ENCODE peak calls at places on chromosomes 7 and 10, in eight cellular contexts. H, J, A, N, S, Q, R and E are unnamed samples.

GRCh38 chr7:20030915-20031362 is 186.2 kb downstream of the MACC1 start:
- DNase-seq in H (no peak), J (no peak), A (no peak), N (no peak), S (peak), Q (no peak), R (no peak), E (no peak)

GRCh38 chr10:98196985-98197384 is 62.5 kb downstream of the R3HCC1L start:
- DNase-seq in H (no peak), J (no peak), A (no peak), N (no peak), S (no peak), Q (no peak), R (no peak), E (no peak)

GRCh38 chr7:84675633-84676034 is 481.0 kb upstream of the SEMA3A start:
- DNase-seq in H (no peak), J (no peak), A (no peak), N (peak), S (no peak), Q (no peak), R (no peak), E (no peak)

GRCh38 chr10:62093863-62094291 is 174.8 kb downstream of the RTKN2 start:
- DNase-seq in H (no peak), J (no peak), A (no peak), N (peak), S (peak), Q (no peak), R (no peak), E (no peak)

GRCh38 chr10:51993475-51993874 is 294.1 kb upstream of the CSTF2T start:
- DNase-seq in H (no peak), J (no peak), A (no peak), N (no peak), S (no peak), Q (no peak), R (no peak), E (no peak)

GRCh38 chr7:33716581-33717477 is 188.5 kb upstream of the BMPER start:
- DNase-seq in H (peak), J (no peak), A (peak), N (peak), S (peak), Q (no peak), R (no peak), E (no peak)

GRCh38 chr10:132406750-132407149 is 9.8 kb downstream of the PWWP2B start:
- DNase-seq in H (no peak), J (no peak), A (no peak), N (no peak), S (no peak), Q (no peak), R (no peak), E (no peak)

GRCh38 chr7:55092186-55092976 is 73.6 kb downstream of the EGFR start:
- DNase-seq in H (no peak), J (no peak), A (no peak), N (no peak), S (peak), Q (no peak), R (no peak), E (no peak)

GRCh38 chr7:91264083-91264923 is at the start of gene FZD1:
- DNase-seq in H (peak), J (peak), A (peak), N (peak), S (peak), Q (no peak), R (peak), E (peak)

GRCh38 chr10:127408733-127409132 is 140.4 kb upstream of the NPS start:
- DNase-seq in H (no peak), J (no peak), A (no peak), N (no peak), S (no peak), Q (no peak), R (no peak), E (no peak)

GRCh38 chr10:26413375-26413774 is 24.8 kb upstream of the APBB1IP start:
- DNase-seq in H (no peak), J (no peak), A (no peak), N (no peak), S (no peak), Q (no peak), R (no peak), E (no peak)

GRCh38 chr10:44278669-44279337 is 106.1 kb downstream of the CXCL12 start:
- DNase-seq in H (no peak), J (no peak), A (no peak), N (no peak), S (peak), Q (no peak), R (no peak), E (no peak)

GRCh38 chr7:2567663-2568238 is 9.0 kb downstream of the IQCE start:
- DNase-seq in H (peak), J (no peak), A (no peak), N (no peak), S (peak), Q (no peak), R (no peak), E (no peak)

GRCh38 chr7:77537595-77538185 is 595 bp downstream of the PTPN12 start:
- DNase-seq in H (peak), J (peak), A (peak), N (peak), S (no peak), Q (peak), R (peak), E (peak)

GRCh38 chr7:94874036-94874745 is 33.2 kb upstream of the PPP1R9A start:
- DNase-seq in H (no peak), J (no peak), A (no peak), N (no peak), S (no peak), Q (no peak), R (no peak), E (no peak)

DNA sequence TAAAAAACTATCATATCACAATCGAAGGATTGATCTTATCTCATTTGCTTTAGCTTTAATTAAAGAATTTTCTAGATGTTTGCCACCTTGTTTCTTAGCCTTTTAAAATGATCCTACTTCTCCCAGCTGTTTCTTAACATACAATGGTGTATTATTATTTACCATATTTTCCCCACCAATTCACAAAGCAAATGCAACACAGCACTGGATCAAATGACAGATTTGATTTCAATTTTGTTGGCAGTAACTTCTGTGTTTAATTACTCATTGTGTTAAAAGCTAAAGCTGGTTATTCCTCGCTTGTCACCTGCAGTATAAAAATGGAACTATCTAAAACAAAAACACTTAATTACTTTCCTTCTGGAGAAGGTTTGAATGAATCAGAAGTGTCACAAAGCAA is 19.6 kb downstream of the SVIL start:
- DNase-seq in H (no peak), J (no peak), A (no peak), N (no peak), S (no peak), Q (no peak), R (no peak), E (no peak)
- TF ChIP-seq CTCF in H (no peak), J (no peak), A (no peak), N (no peak), S (no peak), Q (no peak), R (no peak), E (no peak)

GRCh38 chr7:30166841-30167235 is 32.1 kb downstream of the MTURN start:
- DNase-seq in H (no peak), J (no peak), A (no peak), N (no peak), S (no peak), Q (no peak), R (no peak), E (no peak)

GRCh38 chr7:30166155-30166840 is 31.5 kb downstream of the MTURN start:
- DNase-seq in H (peak), J (no peak), A (no peak), N (peak), S (no peak), Q (no peak), R (no peak), E (no peak)

GRCh38 chr7:30163231-30163894 is 28.6 kb downstream of the MTURN start:
- DNase-seq in H (peak), J (no peak), A (no peak), N (peak), S (no peak), Q (no peak), R (no peak), E (no peak)

GRCh38 chr7:30164567-30164966 is 29.8 kb downstream of the MTURN start:
- DNase-seq in H (peak), J (no peak), A (no peak), N (peak), S (peak), Q (no peak), R (no peak), E (no peak)

GRCh38 chr7:30165590-30165989 is 30.8 kb downstream of the MTURN start:
- DNase-seq in H (no peak), J (no peak), A (no peak), N (no peak), S (no peak), Q (no peak), R (no peak), E (no peak)
- TF ChIP-seq CTCF in H (no peak), J (no peak), A (no peak), N (no peak), S (no peak), Q (no peak), R (no peak), E (no peak)

DNA sequence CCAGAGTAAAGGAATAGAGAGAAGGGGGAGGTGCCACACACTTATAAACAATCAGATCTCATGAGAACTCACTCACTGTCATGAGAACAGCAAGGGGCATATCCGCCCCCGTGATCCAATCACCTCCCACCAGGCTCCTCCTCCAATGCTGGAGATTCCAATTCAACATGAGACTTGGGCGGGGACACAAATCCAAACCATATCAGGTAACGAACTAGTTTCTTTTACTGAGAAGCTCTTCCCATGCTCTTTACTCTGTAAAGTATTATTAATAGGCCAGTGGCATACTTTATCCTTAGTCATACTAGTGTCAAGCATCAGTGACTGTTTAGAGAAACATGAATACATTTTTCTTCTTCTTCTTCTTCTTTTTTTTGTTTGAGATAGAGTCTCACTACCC is 39.4 kb upstream of the ZNF488 start:
- DNase-seq in H (no peak), J (no peak), A (no peak), N (no peak), S (no peak), Q (no peak), R (no peak), E (no peak)
- TF ChIP-seq CTCF in H (no peak), J (no peak), A (no peak), N (no peak), S (no peak), Q (no peak), R (no peak), E (no peak)

GRCh38 chr7:145331076-145331475 is 495.2 kb upstream of the TPK1 start:
- DNase-seq in H (no peak), J (no peak), A (no peak), N (no peak), S (no peak), Q (no peak), R (no peak), E (no peak)
- TF ChIP-seq CTCF in H (no peak), J (no peak), A (no peak), N (no peak), S (no peak), Q (no peak), R (no peak), E (no peak)

GRCh38 chr10:35576730-35577129 is 28.4 kb upstream of the GJD4 start:
- DNase-seq in H (no peak), J (no peak), A (no peak), N (no peak), S (no peak), Q (no peak), R (no peak), E (no peak)

GRCh38 chr10:35573786-35574185 is 31.4 kb upstream of the GJD4 start:
- DNase-seq in H (no peak), J (no peak), A (no peak), N (no peak), S (no peak), Q (no peak), R (no peak), E (no peak)

GRCh38 chr10:35572583-35572982 is 32.6 kb upstream of the GJD4 start:
- DNase-seq in H (no peak), J (no peak), A (no peak), N (no peak), S (no peak), Q (no peak), R (no peak), E (no peak)

GRCh38 chr10:35575640-35576039 is 29.5 kb upstream of the GJD4 start:
- DNase-seq in H (no peak), J (no peak), A (no peak), N (no peak), S (no peak), Q (no peak), R (no peak), E (no peak)

GRCh38 chr10:35574924-35575352 is 30.2 kb upstream of the GJD4 start:
- DNase-seq in H (no peak), J (no peak), A (no peak), N (no peak), S (peak), Q (no peak), R (no peak), E (no peak)
- TF ChIP-seq CTCF in H (peak), J (no peak), A (no peak), N (no peak), S (peak), Q (no peak), R (no peak), E (no peak)

DNA sequence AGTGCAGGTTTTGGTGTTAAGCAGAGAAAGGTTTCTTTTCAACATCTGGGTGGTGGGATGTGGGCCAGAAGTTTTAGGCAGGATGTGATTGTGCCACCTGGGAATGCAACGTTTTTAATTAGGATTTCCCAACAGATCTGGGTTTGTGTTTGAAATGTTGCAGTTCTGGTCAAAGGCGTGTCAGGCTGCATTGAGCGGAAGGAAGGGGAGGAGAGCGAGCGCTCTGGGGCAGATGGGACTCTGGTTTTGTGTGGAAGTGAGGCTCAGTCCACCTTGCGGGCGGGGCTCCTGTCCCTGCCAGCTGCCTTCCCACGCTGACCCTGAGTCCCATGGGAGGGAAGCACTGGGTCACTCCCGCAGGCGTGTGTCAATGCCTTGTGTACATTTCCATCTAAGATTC is 767.7 kb downstream of the KCNMA1 start:
- DNase-seq in H (peak), J (no peak), A (no peak), N (no peak), S (no peak), Q (no peak), R (no peak), E (no peak)
- TF ChIP-seq CTCF in H (no peak), J (no peak), A (no peak), N (no peak), S (no peak), Q (no peak), R (no peak), E (no peak)

DNA sequence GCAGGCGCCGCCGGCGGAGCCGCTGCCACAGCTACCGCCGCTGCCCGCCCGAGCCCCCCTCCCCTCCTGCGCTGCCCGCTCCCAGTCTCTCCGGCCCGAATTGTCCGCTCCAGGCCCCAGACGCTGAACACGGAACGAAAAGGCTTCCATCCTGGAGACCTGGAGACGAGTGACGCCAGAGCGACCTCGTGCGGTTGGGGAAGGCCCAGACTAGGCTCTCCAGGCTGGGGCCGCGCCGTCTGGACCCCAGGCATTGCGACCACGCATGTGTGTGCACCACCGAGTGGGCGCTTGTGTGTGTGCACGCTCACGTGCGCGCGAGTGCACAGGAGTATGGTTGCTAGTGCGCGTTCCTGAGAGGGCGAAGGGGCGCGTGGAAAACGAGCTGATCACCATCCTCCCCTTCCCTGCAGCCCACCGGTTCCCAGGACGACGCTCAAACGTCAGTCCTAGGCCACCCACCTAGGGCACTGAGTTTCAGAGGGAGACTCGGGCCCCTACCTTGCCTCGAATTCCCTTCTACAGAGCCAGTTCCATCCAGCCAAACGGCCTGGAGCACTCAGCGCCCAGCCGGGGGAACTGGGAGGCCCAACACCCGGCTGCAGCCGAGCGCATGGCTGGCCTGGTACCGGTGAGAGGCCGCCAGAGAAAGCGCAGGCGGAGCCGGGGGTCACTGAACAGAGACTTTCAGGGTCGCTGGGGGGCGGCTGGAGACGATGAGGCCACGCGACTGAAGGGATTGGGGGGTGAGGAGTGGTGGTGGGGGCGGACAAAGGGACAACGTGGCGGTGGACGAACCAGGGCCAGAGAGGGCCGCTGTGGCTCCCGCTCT is 11.6 kb downstream of the LBX1 start:
- DNase-seq in H (no peak), J (peak), A (no peak), N (no peak), S (no peak), Q (no peak), R (no peak), E (peak)
- TF ChIP-seq CTCF in H (no peak), J (peak), A (no peak), N (peak), S (peak), Q (no peak), R (no peak), E (peak)